ENCODE peak calls at places on chromosomes 7 and 10, in nine cellular contexts. D, R, K, A, C, E, Z, H and X are unnamed samples.

GRCh38 chr10:70381491-70382421 is 669 bp downstream of the LRRC20 start:
- DNase-seq in K (peak; percentile 63), R (no peak), D (no peak), C (peak; percentile 39), A (peak; percentile 68), E (no peak), Z (peak; percentile 35), H (peak; percentile 64), X (peak; percentile 71)

GRCh38 chr10:123019941-123020703 is 11.3 kb downstream of the ACADSB start:
- DNase-seq in E (no peak), K (no peak), C (no peak), Z (no peak), H (no peak), D (no peak), R (no peak), A (no peak), X (no peak)

GRCh38 chr10:110226926-110227641 is 19.7 kb downstream of the MXI1 start:
- DNase-seq in H (no peak), R (no peak), D (no peak), Z (peak; percentile 75), E (peak; percentile 77), C (peak; percentile 82), K (peak; percentile 79), A (peak; percentile 78), X (peak; percentile 90)

GRCh38 chr10:68474021-68474420 is 2.2 kb upstream of the DNA2 start:
- DNase-seq in H (no peak), Z (no peak), R (no peak), A (no peak), C (no peak), D (no peak), K (no peak), E (no peak), X (no peak)

GRCh38 chr10:50594012-50594411 is 29.7 kb downstream of the SGMS1 start:
- DNase-seq in R (peak; percentile 84), H (no peak), D (peak; percentile 37), K (no peak), E (no peak), A (no peak), C (peak; percentile 43), Z (no peak), X (no peak)

GRCh38 chr7:2104107-2104710 is 128.5 kb downstream of the MAD1L1 start:
- DNase-seq in Z (peak; percentile 75), E (peak; percentile 77), D (peak; percentile 76), C (peak; percentile 64), R (peak; percentile 78), K (peak; percentile 93), H (peak; percentile 93), A (peak; percentile 87), X (peak; percentile 93)

GRCh38 chr7:52017802-52018679 is 701.4 kb upstream of the COBL start:
- DNase-seq in D (no peak), K (peak; percentile 53), R (no peak), C (no peak), E (no peak), H (no peak), Z (peak; percentile 20), A (no peak), X (peak; percentile 5)

GRCh38 chr10:124612611-124613498 is 131.3 kb downstream of the FAM53B start:
- DNase-seq in Z (no peak), K (peak; percentile 44), H (no peak), A (no peak), R (no peak), D (no peak), C (no peak), E (peak; percentile 62), X (no peak)

GRCh38 chr7:50610521-50611277 is 45.5 kb upstream of the DDC start:
- DNase-seq in C (no peak), A (no peak), E (no peak), D (no peak), K (no peak), H (no peak), Z (no peak), R (no peak), X (no peak)

DNA sequence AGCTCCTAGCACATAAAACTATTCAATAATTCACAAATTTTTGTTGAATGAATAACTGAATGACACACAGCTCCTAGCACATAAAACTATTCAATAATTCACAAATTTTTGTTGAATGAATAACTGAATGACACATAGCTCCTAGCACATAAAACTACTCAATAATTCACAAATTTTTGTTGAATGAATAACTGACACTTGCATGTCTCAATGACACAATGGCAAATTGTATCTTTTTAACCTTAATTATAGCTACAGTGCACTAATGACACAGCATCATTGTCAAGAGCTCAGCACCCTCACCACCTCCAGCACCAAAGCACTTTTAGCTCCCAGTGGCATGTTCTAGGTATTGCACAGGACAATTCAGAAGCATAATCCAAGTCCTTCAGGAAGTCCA is 131.6 kb downstream of the PDE1C start:
- DNase-seq in E (no peak), R (no peak), C (no peak), H (no peak), K (no peak), A (no peak), Z (no peak), D (no peak), X (no peak)
- TF ChIP-seq CTCF in E (no peak), R (no peak), C (peak; percentile 11), H (no peak), K (no peak), A (peak; percentile 51), Z (no peak), D (no peak), X (no peak)

GRCh38 chr10:95758351-95759025 is 2.5 kb downstream of the ENTPD1 start:
- DNase-seq in R (no peak), Z (peak; percentile 18), A (no peak), H (no peak), C (no peak), E (peak; percentile 45), K (no peak), D (no peak), X (peak; percentile 48)

GRCh38 chr10:95761939-95762492 is 6.1 kb downstream of the ENTPD1 start:
- DNase-seq in R (no peak), K (no peak), C (no peak), E (no peak), H (no peak), A (no peak), D (no peak), Z (no peak), X (no peak)

GRCh38 chr10:95756061-95756751 is at the start of gene ENTPD1:
- DNase-seq in Z (peak; percentile 59), C (peak; percentile 50), K (peak; percentile 11), R (no peak), A (no peak), D (peak; percentile 0), H (no peak), E (peak; percentile 54), X (no peak)

GRCh38 chr10:95756796-95757657 is 1.1 kb downstream of the ENTPD1 start:
- DNase-seq in D (no peak), A (no peak), C (no peak), E (no peak), K (no peak), R (no peak), H (no peak), Z (no peak), X (no peak)

GRCh38 chr10:95759233-95759826 is 3.4 kb downstream of the ENTPD1 start:
- DNase-seq in K (no peak), R (no peak), A (no peak), H (no peak), Z (no peak), E (no peak), C (no peak), D (no peak), X (no peak)
- TF ChIP-seq CTCF in K (no peak), R (no peak), A (no peak), H (no peak), Z (no peak), E (no peak), C (no peak), D (no peak), X (no peak)

DNA sequence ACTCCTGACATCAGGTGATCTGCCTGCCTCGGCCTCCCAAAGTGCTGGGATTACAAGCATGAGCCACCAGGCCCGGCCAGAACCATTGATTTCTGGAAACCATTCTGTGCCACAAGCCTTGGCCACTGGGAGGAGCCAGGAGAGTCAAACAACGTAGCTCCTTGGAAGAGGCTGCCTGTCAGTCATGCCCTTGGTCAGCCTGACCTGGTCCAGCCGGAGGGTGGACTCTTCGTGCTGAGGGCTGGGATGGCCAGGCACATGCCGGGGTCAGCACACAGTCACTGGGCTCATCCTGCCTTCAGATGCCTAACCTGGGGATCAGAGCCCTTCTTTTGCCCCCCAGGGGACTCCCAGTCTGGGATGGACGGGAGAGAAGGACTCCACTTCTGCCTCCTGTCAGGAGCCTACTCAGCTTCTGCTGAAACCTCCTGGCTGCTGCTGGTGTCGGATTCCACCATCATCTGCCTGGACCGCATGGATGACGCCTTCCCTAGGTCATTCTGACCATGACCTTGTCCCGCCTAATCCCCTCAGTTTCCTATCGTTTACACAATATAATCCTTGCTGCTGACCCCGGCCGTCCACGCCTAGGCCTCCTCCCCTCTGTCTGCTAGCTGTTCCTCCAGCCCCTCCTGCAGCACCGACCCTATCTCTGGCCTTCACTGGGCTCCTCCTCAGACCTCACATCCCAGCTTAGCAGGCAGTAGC is 30.4 kb downstream of the TMEM270 start:
- DNase-seq in E (no peak), D (no peak), A (no peak), Z (no peak), C (no peak), H (no peak), R (no peak), K (no peak), X (no peak)
- TF ChIP-seq CTCF in E (no peak), D (peak; percentile 12), A (no peak), Z (no peak), C (no peak), H (no peak), R (peak; percentile 11), K (no peak), X (no peak)

GRCh38 chr7:6178273-6179029 is 94.0 kb downstream of the CYTH3 start:
- DNase-seq in H (no peak), D (no peak), R (no peak), K (no peak), A (no peak), C (peak; percentile 53), E (no peak), Z (no peak), X (no peak)

GRCh38 chr7:6180344-6180725 is 92.1 kb downstream of the CYTH3 start:
- DNase-seq in R (no peak), Z (no peak), E (no peak), C (no peak), K (no peak), D (no peak), H (no peak), A (no peak), X (no peak)

GRCh38 chr7:6183006-6183405 is 89.4 kb downstream of the CYTH3 start:
- DNase-seq in Z (no peak), A (no peak), C (no peak), R (no peak), K (no peak), E (no peak), D (no peak), H (no peak), X (no peak)

GRCh38 chr7:6179620-6180343 is 92.6 kb downstream of the CYTH3 start:
- DNase-seq in H (no peak), E (no peak), C (no peak), K (no peak), Z (no peak), A (no peak), R (no peak), D (no peak), X (no peak)

DNA sequence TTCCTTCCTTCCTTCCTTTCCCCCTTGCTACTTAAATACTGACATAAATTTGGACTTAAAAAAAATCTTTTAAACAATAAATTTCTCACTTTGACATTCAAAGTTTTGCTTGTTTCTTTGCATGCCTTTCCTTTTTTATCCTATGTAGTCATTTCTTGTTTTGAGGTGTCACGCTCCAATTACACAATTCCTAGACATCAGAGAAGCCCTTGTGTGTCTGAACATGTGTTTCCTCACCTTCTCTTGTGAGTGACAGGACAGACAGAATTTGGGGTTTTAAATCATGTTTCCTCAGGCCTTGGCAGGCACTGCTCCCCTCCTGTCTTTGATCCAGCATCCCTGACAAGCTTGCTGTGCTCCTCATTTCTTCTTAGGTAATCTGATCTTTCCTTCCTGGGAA is 91.3 kb downstream of the CYTH3 start:
- DNase-seq in C (no peak), R (no peak), K (no peak), D (no peak), E (no peak), H (no peak), Z (no peak), A (no peak), X (no peak)
- TF ChIP-seq CTCF in C (no peak), R (no peak), K (no peak), D (no peak), E (no peak), H (no peak), Z (no peak), A (no peak), X (no peak)